ENCODE peak calls at places on chromosomes 6 and 20, in eight cellular contexts. One of them, this sample, is unnamed.

GRCh38 chr6:156725712-156726111 is 51.5 kb upstream of the ARID1B start:
- DNase-seq in neural progenitor cell: no peak
- DNase-seq in HCT116: no peak
- DNase-seq in GM23248: no peak
- DNase-seq in GM23338: no peak
- DNase-seq in OCI-LY7: no peak
- DNase-seq in MM.1S: no peak
- DNase-seq in hepatocyte: no peak
- DNase-seq in this sample: no peak

GRCh38 chr6:4884646-4885427 is 108.6 kb downstream of the CDYL start:
- DNase-seq in neural progenitor cell: no peak
- DNase-seq in HCT116: no peak
- DNase-seq in GM23248: no peak
- DNase-seq in GM23338: no peak
- DNase-seq in OCI-LY7: no peak
- DNase-seq in MM.1S: no peak
- DNase-seq in hepatocyte: no peak
- DNase-seq in this sample: no peak

GRCh38 chr6:167806061-167806700 is 20.5 kb upstream of the AFDN start:
- DNase-seq in neural progenitor cell: no peak
- DNase-seq in HCT116: no peak
- DNase-seq in GM23248: no peak
- DNase-seq in GM23338: no peak
- DNase-seq in OCI-LY7: no peak
- DNase-seq in MM.1S: no peak
- DNase-seq in hepatocyte: peak
- DNase-seq in this sample: no peak

GRCh38 chr6:106360989-106361430 is 493 bp downstream of the CRYBG1 start:
- DNase-seq in neural progenitor cell: peak
- DNase-seq in HCT116: no peak
- DNase-seq in GM23248: peak
- DNase-seq in GM23338: peak
- DNase-seq in OCI-LY7: no peak
- DNase-seq in MM.1S: no peak
- DNase-seq in hepatocyte: peak
- DNase-seq in this sample: peak

GRCh38 chr6:53603381-53604121 is 58.6 kb upstream of the GCLC start:
- DNase-seq in neural progenitor cell: no peak
- DNase-seq in HCT116: no peak
- DNase-seq in GM23248: peak
- DNase-seq in GM23338: no peak
- DNase-seq in OCI-LY7: no peak
- DNase-seq in MM.1S: no peak
- DNase-seq in hepatocyte: no peak
- DNase-seq in this sample: peak

GRCh38 chr20:61297981-61298380 is 45.9 kb downstream of the CDH4 start:
- DNase-seq in neural progenitor cell: no peak
- DNase-seq in HCT116: no peak
- DNase-seq in GM23248: peak
- DNase-seq in GM23338: no peak
- DNase-seq in OCI-LY7: no peak
- DNase-seq in MM.1S: no peak
- DNase-seq in hepatocyte: no peak
- DNase-seq in this sample: peak

GRCh38 chr6:44235269-44235668 is 11.6 kb upstream of the HSP90AB1 start:
- DNase-seq in neural progenitor cell: no peak
- DNase-seq in HCT116: no peak
- DNase-seq in GM23248: no peak
- DNase-seq in GM23338: no peak
- DNase-seq in OCI-LY7: no peak
- DNase-seq in MM.1S: no peak
- DNase-seq in hepatocyte: no peak
- DNase-seq in this sample: no peak

GRCh38 chr6:40688214-40688761 is 101.1 kb upstream of the LRFN2 start:
- DNase-seq in neural progenitor cell: no peak
- DNase-seq in HCT116: no peak
- DNase-seq in GM23248: no peak
- DNase-seq in GM23338: no peak
- DNase-seq in OCI-LY7: no peak
- DNase-seq in MM.1S: no peak
- DNase-seq in hepatocyte: no peak
- DNase-seq in this sample: no peak

DNA sequence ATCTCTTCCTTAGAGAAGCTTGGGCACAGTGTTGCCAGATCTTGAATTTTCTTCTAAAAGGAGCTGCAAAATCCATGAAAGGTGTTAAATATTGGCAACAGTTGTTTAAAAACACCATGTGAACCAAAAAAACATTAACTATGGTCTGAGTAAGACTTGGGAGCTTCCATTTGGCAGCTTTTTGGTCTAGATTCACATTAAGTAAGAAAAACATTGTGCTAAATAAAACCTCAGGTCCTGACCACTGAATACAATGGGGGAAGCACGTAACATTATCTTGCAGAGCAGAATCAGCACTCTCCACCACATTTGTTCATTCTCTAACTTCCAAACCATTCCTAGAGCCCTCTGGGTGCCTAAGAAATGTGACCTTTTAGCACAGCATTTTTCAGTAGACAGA is 437.6 kb upstream of the PLCB4 start:
- DNase-seq in neural progenitor cell: no peak
- DNase-seq in HCT116: no peak
- DNase-seq in GM23248: peak
- DNase-seq in GM23338: no peak
- DNase-seq in OCI-LY7: no peak
- DNase-seq in MM.1S: no peak
- DNase-seq in hepatocyte: no peak
- DNase-seq in this sample: no peak
- TF ChIP-seq EZH2phosphoT487 in neural progenitor cell: no peak
- TF ChIP-seq EZH2phosphoT487 in HCT116: no peak
- TF ChIP-seq EZH2phosphoT487 in GM23248: no peak
- TF ChIP-seq EZH2phosphoT487 in GM23338: no peak
- TF ChIP-seq EZH2phosphoT487 in OCI-LY7: no peak
- TF ChIP-seq EZH2phosphoT487 in MM.1S: no peak
- TF ChIP-seq EZH2phosphoT487 in hepatocyte: no peak
- TF ChIP-seq EZH2phosphoT487 in this sample: no peak

GRCh38 chr6:138089325-138089724 is 17.9 kb downstream of the PERP start:
- DNase-seq in neural progenitor cell: no peak
- DNase-seq in HCT116: no peak
- DNase-seq in GM23248: no peak
- DNase-seq in GM23338: no peak
- DNase-seq in OCI-LY7: no peak
- DNase-seq in MM.1S: no peak
- DNase-seq in hepatocyte: no peak
- DNase-seq in this sample: no peak
- TF ChIP-seq EZH2phosphoT487 in neural progenitor cell: no peak
- TF ChIP-seq EZH2phosphoT487 in HCT116: no peak
- TF ChIP-seq EZH2phosphoT487 in GM23248: no peak
- TF ChIP-seq EZH2phosphoT487 in GM23338: no peak
- TF ChIP-seq EZH2phosphoT487 in OCI-LY7: no peak
- TF ChIP-seq EZH2phosphoT487 in MM.1S: no peak
- TF ChIP-seq EZH2phosphoT487 in hepatocyte: no peak
- TF ChIP-seq EZH2phosphoT487 in this sample: no peak

DNA sequence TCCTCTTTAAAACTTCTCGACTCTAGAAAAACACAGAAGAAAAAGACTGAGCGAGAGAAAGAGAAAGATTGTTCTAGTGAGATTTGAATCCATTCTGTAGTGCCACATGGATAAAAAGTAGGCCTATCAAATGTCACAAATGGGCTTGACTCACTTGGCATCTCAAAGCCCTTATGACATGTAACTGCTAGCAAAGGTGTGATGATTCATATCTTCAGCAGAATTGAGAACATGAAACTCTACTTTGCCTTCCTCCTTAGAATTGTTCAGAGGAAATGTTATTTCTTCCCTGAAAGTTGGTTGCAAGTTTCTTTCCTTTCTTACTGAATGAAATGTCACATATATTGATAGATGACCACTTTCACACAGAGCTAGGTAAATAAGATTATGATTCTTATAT is 40.4 kb upstream of the DUSP22 start:
- DNase-seq in neural progenitor cell: no peak
- DNase-seq in HCT116: no peak
- DNase-seq in GM23248: no peak
- DNase-seq in GM23338: no peak
- DNase-seq in OCI-LY7: no peak
- DNase-seq in MM.1S: peak
- DNase-seq in hepatocyte: no peak
- DNase-seq in this sample: peak
- TF ChIP-seq EZH2phosphoT487 in neural progenitor cell: no peak
- TF ChIP-seq EZH2phosphoT487 in HCT116: no peak
- TF ChIP-seq EZH2phosphoT487 in GM23248: no peak
- TF ChIP-seq EZH2phosphoT487 in GM23338: no peak
- TF ChIP-seq EZH2phosphoT487 in OCI-LY7: no peak
- TF ChIP-seq EZH2phosphoT487 in MM.1S: no peak
- TF ChIP-seq EZH2phosphoT487 in hepatocyte: no peak
- TF ChIP-seq EZH2phosphoT487 in this sample: no peak

GRCh38 chr20:25224941-25225340 is 22.9 kb upstream of the PYGB start:
- DNase-seq in neural progenitor cell: no peak
- DNase-seq in HCT116: no peak
- DNase-seq in GM23248: no peak
- DNase-seq in GM23338: no peak
- DNase-seq in OCI-LY7: no peak
- DNase-seq in MM.1S: no peak
- DNase-seq in hepatocyte: no peak
- DNase-seq in this sample: no peak
- TF ChIP-seq EZH2phosphoT487 in neural progenitor cell: no peak
- TF ChIP-seq EZH2phosphoT487 in HCT116: no peak
- TF ChIP-seq EZH2phosphoT487 in GM23248: no peak
- TF ChIP-seq EZH2phosphoT487 in GM23338: no peak
- TF ChIP-seq EZH2phosphoT487 in OCI-LY7: no peak
- TF ChIP-seq EZH2phosphoT487 in MM.1S: no peak
- TF ChIP-seq EZH2phosphoT487 in hepatocyte: no peak
- TF ChIP-seq EZH2phosphoT487 in this sample: no peak

DNA sequence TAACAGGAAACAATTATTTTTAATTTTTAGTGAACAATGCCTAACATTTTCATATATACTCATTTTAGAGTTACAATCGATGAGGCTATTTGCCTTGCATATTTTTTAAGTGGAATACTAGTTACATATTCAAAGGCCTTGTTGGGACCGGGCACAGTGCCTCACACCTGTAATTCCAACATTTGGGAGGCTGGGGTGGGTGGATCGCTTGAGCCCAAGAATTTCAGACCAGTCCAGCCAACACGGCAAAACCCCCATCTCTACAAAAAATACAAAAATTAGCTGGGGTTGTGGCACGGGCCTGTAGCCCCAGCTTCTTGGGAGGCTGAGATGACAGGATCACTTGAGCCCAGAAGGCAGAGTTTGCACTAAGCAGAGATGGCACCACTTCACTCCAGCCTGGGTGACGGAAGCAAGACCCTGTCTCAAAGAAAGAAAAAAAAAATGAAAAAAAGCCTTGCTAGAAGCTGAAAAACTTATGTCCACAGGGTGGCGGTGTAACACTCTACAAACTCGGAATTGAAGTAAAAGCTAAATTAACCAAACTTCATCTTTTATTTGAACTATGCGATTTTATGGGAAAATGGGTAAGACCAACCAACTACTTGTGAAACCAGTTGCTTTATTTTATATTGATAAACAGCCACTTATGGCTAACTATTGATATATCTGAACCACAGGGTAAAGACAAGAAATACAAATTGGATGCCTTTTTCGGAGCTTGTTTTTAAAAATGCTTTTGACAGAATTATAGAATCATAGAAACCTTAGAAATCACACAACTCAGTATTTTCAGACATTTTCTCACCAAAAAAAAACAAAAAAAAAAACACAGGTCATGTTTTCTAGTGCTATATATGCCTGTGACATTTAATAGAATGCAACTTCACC is 24.1 kb upstream of the ROS1 start:
- DNase-seq in neural progenitor cell: peak
- DNase-seq in HCT116: peak
- DNase-seq in GM23248: peak
- DNase-seq in GM23338: peak
- DNase-seq in OCI-LY7: peak
- DNase-seq in MM.1S: peak
- DNase-seq in hepatocyte: peak
- DNase-seq in this sample: peak
- TF ChIP-seq EZH2phosphoT487 in neural progenitor cell: no peak
- TF ChIP-seq EZH2phosphoT487 in HCT116: no peak
- TF ChIP-seq EZH2phosphoT487 in GM23248: no peak
- TF ChIP-seq EZH2phosphoT487 in GM23338: no peak
- TF ChIP-seq EZH2phosphoT487 in OCI-LY7: no peak
- TF ChIP-seq EZH2phosphoT487 in MM.1S: no peak
- TF ChIP-seq EZH2phosphoT487 in hepatocyte: no peak
- TF ChIP-seq EZH2phosphoT487 in this sample: no peak

DNA sequence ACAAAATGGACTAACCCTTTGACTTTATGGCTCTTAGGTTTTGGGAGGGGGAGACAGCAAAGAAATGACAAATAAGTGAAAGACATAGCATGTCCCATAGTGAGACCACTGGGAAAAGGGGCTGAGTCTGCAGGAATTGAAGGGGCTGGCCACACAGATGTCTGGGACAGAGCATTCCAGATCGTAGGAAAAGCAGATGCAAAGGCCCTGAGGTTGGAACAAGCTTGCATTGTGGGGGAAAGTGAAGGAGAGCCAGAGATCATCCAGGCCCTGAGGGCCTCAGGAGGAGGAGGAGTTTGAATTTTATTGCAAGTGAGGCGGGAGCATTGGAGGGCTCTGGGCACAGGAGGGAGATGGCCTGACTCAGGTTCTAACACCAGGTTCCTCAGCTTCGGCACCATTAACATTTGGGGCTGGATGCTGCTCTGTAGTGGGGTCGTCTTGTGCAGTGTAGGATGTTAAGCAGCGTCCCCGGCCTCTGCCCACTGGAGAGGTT is 97.5 kb downstream of the CEBPB start:
- DNase-seq in neural progenitor cell: no peak
- DNase-seq in HCT116: no peak
- DNase-seq in GM23248: no peak
- DNase-seq in GM23338: no peak
- DNase-seq in OCI-LY7: no peak
- DNase-seq in MM.1S: no peak
- DNase-seq in hepatocyte: no peak
- DNase-seq in this sample: no peak
- TF ChIP-seq EZH2phosphoT487 in neural progenitor cell: no peak
- TF ChIP-seq EZH2phosphoT487 in HCT116: no peak
- TF ChIP-seq EZH2phosphoT487 in GM23248: no peak
- TF ChIP-seq EZH2phosphoT487 in GM23338: no peak
- TF ChIP-seq EZH2phosphoT487 in OCI-LY7: no peak
- TF ChIP-seq EZH2phosphoT487 in MM.1S: no peak
- TF ChIP-seq EZH2phosphoT487 in hepatocyte: no peak
- TF ChIP-seq EZH2phosphoT487 in this sample: no peak

This sample was measured in PC-3.